ENCODE peak calls at places on chromosome X, in ten cellular contexts. One of them, this sample, is unnamed.
A peak's percentile ranks its signal among the peaks of the same experiment; 100 is the strongest.

GRCh38 chrX:101759000-101759399 is 99.3 kb upstream of the ARMCX2 start:
- DNase-seq in MG63: peak; percentile 4
- DNase-seq in endodermal cell: peak; percentile 85
- DNase-seq in right lobe of liver: no peak
- DNase-seq in uterus: peak; percentile 15
- DNase-seq in cardiac fibroblast: peak; percentile 52
- DNase-seq in sigmoid colon: no peak
- DNase-seq in OCI-LY7: peak; percentile 38
- DNase-seq in choroid plexus epithelial cell: peak; percentile 73
- DNase-seq in fibroblast of pulmonary artery: peak; percentile 49
- DNase-seq in this sample: no peak

GRCh38 chrX:138026211-138026610 is 460.3 kb downstream of the ZIC3 start:
- DNase-seq in MG63: no peak
- DNase-seq in endodermal cell: no peak
- DNase-seq in right lobe of liver: no peak
- DNase-seq in uterus: no peak
- DNase-seq in cardiac fibroblast: peak; percentile 0
- DNase-seq in sigmoid colon: no peak
- DNase-seq in OCI-LY7: peak; percentile 2
- DNase-seq in choroid plexus epithelial cell: peak; percentile 18
- DNase-seq in fibroblast of pulmonary artery: no peak
- DNase-seq in this sample: no peak

GRCh38 chrX:153411988-153412574 is 809 bp downstream of the ZFP92 start:
- DNase-seq in MG63: no peak
- DNase-seq in endodermal cell: no peak
- DNase-seq in right lobe of liver: no peak
- DNase-seq in uterus: no peak
- DNase-seq in cardiac fibroblast: no peak
- DNase-seq in sigmoid colon: no peak
- DNase-seq in OCI-LY7: peak; percentile 5
- DNase-seq in choroid plexus epithelial cell: no peak
- DNase-seq in fibroblast of pulmonary artery: no peak
- DNase-seq in this sample: no peak

GRCh38 chrX:56812515-56813105 is 83.6 kb downstream of the NBDY start:
- DNase-seq in MG63: no peak
- DNase-seq in endodermal cell: peak; percentile 20
- DNase-seq in right lobe of liver: no peak
- DNase-seq in uterus: no peak
- DNase-seq in cardiac fibroblast: peak; percentile 17
- DNase-seq in sigmoid colon: no peak
- DNase-seq in OCI-LY7: peak; percentile 14
- DNase-seq in choroid plexus epithelial cell: peak; percentile 32
- DNase-seq in fibroblast of pulmonary artery: no peak
- DNase-seq in this sample: no peak

GRCh38 chrX:56793533-56794320 is 64.7 kb downstream of the NBDY start:
- DNase-seq in MG63: no peak
- DNase-seq in endodermal cell: peak; percentile 26
- DNase-seq in right lobe of liver: peak; percentile 11
- DNase-seq in uterus: no peak
- DNase-seq in cardiac fibroblast: peak; percentile 32
- DNase-seq in sigmoid colon: peak; percentile 57
- DNase-seq in OCI-LY7: no peak
- DNase-seq in choroid plexus epithelial cell: no peak
- DNase-seq in fibroblast of pulmonary artery: no peak
- DNase-seq in this sample: no peak

GRCh38 chrX:68504237-68504636 is 5.4 kb downstream of the YIPF6 start:
- DNase-seq in MG63: peak; percentile 5
- DNase-seq in endodermal cell: no peak
- DNase-seq in right lobe of liver: no peak
- DNase-seq in uterus: no peak
- DNase-seq in cardiac fibroblast: peak; percentile 85
- DNase-seq in sigmoid colon: no peak
- DNase-seq in OCI-LY7: no peak
- DNase-seq in choroid plexus epithelial cell: peak; percentile 65
- DNase-seq in fibroblast of pulmonary artery: peak; percentile 66
- DNase-seq in this sample: peak; percentile 49

GRCh38 chrX:114390251-114390796 is 193.6 kb upstream of the HTR2C start:
- DNase-seq in MG63: no peak
- DNase-seq in endodermal cell: no peak
- DNase-seq in right lobe of liver: no peak
- DNase-seq in uterus: no peak
- DNase-seq in cardiac fibroblast: no peak
- DNase-seq in sigmoid colon: no peak
- DNase-seq in OCI-LY7: no peak
- DNase-seq in choroid plexus epithelial cell: no peak
- DNase-seq in fibroblast of pulmonary artery: no peak
- DNase-seq in this sample: no peak

GRCh38 chrX:56248492-56248891 is 16.3 kb downstream of the KLF8 start:
- DNase-seq in MG63: no peak
- DNase-seq in endodermal cell: peak; percentile 78
- DNase-seq in right lobe of liver: peak; percentile 50
- DNase-seq in uterus: peak; percentile 43
- DNase-seq in cardiac fibroblast: peak; percentile 58
- DNase-seq in sigmoid colon: peak; percentile 69
- DNase-seq in OCI-LY7: peak; percentile 34
- DNase-seq in choroid plexus epithelial cell: peak; percentile 58
- DNase-seq in fibroblast of pulmonary artery: peak; percentile 63
- DNase-seq in this sample: peak; percentile 1

GRCh38 chrX:87900320-87900908 is 382.8 kb downstream of the KLHL4 start:
- DNase-seq in MG63: peak; percentile 1
- DNase-seq in endodermal cell: no peak
- DNase-seq in right lobe of liver: no peak
- DNase-seq in uterus: no peak
- DNase-seq in cardiac fibroblast: peak; percentile 3
- DNase-seq in sigmoid colon: no peak
- DNase-seq in OCI-LY7: no peak
- DNase-seq in choroid plexus epithelial cell: no peak
- DNase-seq in fibroblast of pulmonary artery: no peak
- DNase-seq in this sample: no peak

DNA sequence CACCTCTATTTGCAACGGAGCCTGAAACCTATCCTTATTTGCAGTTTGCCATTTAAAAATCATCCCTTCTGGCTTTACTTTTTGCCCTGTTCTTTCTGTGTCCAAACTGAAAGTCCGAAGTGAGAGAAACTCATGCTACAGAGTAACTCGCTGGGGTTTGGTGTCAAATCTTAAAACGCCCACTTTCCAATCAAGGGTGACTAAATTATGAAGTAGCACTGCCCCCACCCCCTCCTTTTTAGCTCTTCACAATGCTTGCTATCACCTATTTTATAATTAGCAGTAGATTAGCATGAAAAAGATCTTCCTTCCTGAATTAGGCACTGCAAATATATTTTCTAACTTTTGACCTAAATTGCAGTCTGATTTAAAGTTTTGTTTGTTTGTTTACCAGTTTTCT is 52.5 kb downstream of the VGLL1 start:
- DNase-seq in MG63: no peak
- DNase-seq in endodermal cell: no peak
- DNase-seq in right lobe of liver: no peak
- DNase-seq in uterus: no peak
- DNase-seq in cardiac fibroblast: no peak
- DNase-seq in sigmoid colon: no peak
- DNase-seq in OCI-LY7: no peak
- DNase-seq in choroid plexus epithelial cell: no peak
- DNase-seq in fibroblast of pulmonary artery: no peak
- DNase-seq in this sample: no peak
- H3K4me3 ChIP-seq in MG63: no peak overlapping the region
- H3K4me3 ChIP-seq in endodermal cell: no peak overlapping the region
- H3K4me3 ChIP-seq in right lobe of liver: no peak overlapping the region
- H3K4me3 ChIP-seq in uterus: no peak overlapping the region
- H3K4me3 ChIP-seq in cardiac fibroblast: no peak overlapping the region
- H3K4me3 ChIP-seq in sigmoid colon: no peak overlapping the region
- H3K4me3 ChIP-seq in OCI-LY7: no peak overlapping the region
- H3K4me3 ChIP-seq in choroid plexus epithelial cell: no peak overlapping the region
- H3K4me3 ChIP-seq in fibroblast of pulmonary artery: no peak overlapping the region
- H3K4me3 ChIP-seq in this sample: no peak overlapping the region

GRCh38 chrX:111411591-111412371 is at the start of gene DCX:
- DNase-seq in MG63: no peak
- DNase-seq in endodermal cell: peak; percentile 61
- DNase-seq in right lobe of liver: no peak
- DNase-seq in uterus: no peak
- DNase-seq in cardiac fibroblast: no peak
- DNase-seq in sigmoid colon: no peak
- DNase-seq in OCI-LY7: no peak
- DNase-seq in choroid plexus epithelial cell: no peak
- DNase-seq in fibroblast of pulmonary artery: no peak
- DNase-seq in this sample: no peak
- H3K4me3 ChIP-seq in MG63: no peak within 1 kb of the TSS
- H3K4me3 ChIP-seq in endodermal cell: no peak within 1 kb of the TSS
- H3K4me3 ChIP-seq in right lobe of liver: no peak within 1 kb of the TSS
- H3K4me3 ChIP-seq in uterus: no peak within 1 kb of the TSS
- H3K4me3 ChIP-seq in cardiac fibroblast: no peak within 1 kb of the TSS
- H3K4me3 ChIP-seq in sigmoid colon: no peak within 1 kb of the TSS
- H3K4me3 ChIP-seq in OCI-LY7: no peak within 1 kb of the TSS
- H3K4me3 ChIP-seq in choroid plexus epithelial cell: no peak within 1 kb of the TSS
- H3K4me3 ChIP-seq in fibroblast of pulmonary artery: no peak within 1 kb of the TSS
- H3K4me3 ChIP-seq in this sample: no peak within 1 kb of the TSS

DNA sequence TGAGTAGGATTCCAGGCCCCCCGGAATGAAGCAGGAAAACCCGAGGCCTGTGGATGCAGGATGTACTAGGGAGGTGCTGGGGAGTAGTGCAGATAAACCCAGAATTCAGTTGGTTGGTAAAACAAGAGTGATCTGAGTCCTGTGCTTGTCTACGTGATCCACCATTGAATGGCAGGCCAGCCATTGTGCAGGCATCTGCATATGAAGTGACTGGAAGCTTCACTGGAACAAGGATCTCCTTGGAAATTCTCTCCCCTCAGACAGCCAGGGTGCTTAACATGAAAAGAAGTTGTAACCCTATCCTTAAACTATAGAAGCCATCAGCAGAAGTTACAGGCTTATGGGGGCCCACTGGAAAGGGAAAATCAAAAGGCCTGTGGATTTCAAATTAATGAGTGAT is 656 bp upstream of the GSPT2 start:
- DNase-seq in MG63: no peak
- DNase-seq in endodermal cell: peak; percentile 42
- DNase-seq in right lobe of liver: no peak
- DNase-seq in uterus: no peak
- DNase-seq in cardiac fibroblast: no peak
- DNase-seq in sigmoid colon: no peak
- DNase-seq in OCI-LY7: no peak
- DNase-seq in choroid plexus epithelial cell: no peak
- DNase-seq in fibroblast of pulmonary artery: no peak
- DNase-seq in this sample: no peak
- H3K4me3 ChIP-seq in MG63: peak overlapping the region; percentile 73
- H3K4me3 ChIP-seq in endodermal cell: peak overlapping the region; percentile 85
- H3K4me3 ChIP-seq in right lobe of liver: no peak overlapping the region
- H3K4me3 ChIP-seq in uterus: peak overlapping the region; percentile 60
- H3K4me3 ChIP-seq in cardiac fibroblast: no peak overlapping the region
- H3K4me3 ChIP-seq in sigmoid colon: no peak overlapping the region
- H3K4me3 ChIP-seq in OCI-LY7: peak overlapping the region; percentile 88
- H3K4me3 ChIP-seq in choroid plexus epithelial cell: no peak overlapping the region
- H3K4me3 ChIP-seq in fibroblast of pulmonary artery: peak overlapping the region; percentile 74
- H3K4me3 ChIP-seq in this sample: no peak overlapping the region

GRCh38 chrX:40729923-40730584 is 5.3 kb downstream of the MED14 start:
- DNase-seq in MG63: no peak
- DNase-seq in endodermal cell: no peak
- DNase-seq in right lobe of liver: no peak
- DNase-seq in uterus: no peak
- DNase-seq in cardiac fibroblast: no peak
- DNase-seq in sigmoid colon: no peak
- DNase-seq in OCI-LY7: no peak
- DNase-seq in choroid plexus epithelial cell: no peak
- DNase-seq in fibroblast of pulmonary artery: no peak
- DNase-seq in this sample: no peak
- H3K4me3 ChIP-seq in MG63: no peak overlapping the region
- H3K4me3 ChIP-seq in endodermal cell: no peak overlapping the region
- H3K4me3 ChIP-seq in right lobe of liver: no peak overlapping the region
- H3K4me3 ChIP-seq in uterus: no peak overlapping the region
- H3K4me3 ChIP-seq in cardiac fibroblast: no peak overlapping the region
- H3K4me3 ChIP-seq in sigmoid colon: no peak overlapping the region
- H3K4me3 ChIP-seq in OCI-LY7: no peak overlapping the region
- H3K4me3 ChIP-seq in choroid plexus epithelial cell: no peak overlapping the region
- H3K4me3 ChIP-seq in fibroblast of pulmonary artery: no peak overlapping the region
- H3K4me3 ChIP-seq in this sample: no peak overlapping the region

GRCh38 chrX:136780738-136781137 is at the start of gene ARHGEF6:
- DNase-seq in MG63: no peak
- DNase-seq in endodermal cell: no peak
- DNase-seq in right lobe of liver: no peak
- DNase-seq in uterus: no peak
- DNase-seq in cardiac fibroblast: peak; percentile 29
- DNase-seq in sigmoid colon: no peak
- DNase-seq in OCI-LY7: peak; percentile 74
- DNase-seq in choroid plexus epithelial cell: no peak
- DNase-seq in fibroblast of pulmonary artery: no peak
- DNase-seq in this sample: no peak
- H3K4me3 ChIP-seq in MG63: peak within 1 kb of the TSS; percentile 33
- H3K4me3 ChIP-seq in endodermal cell: no peak within 1 kb of the TSS
- H3K4me3 ChIP-seq in right lobe of liver: peak within 1 kb of the TSS; percentile 9
- H3K4me3 ChIP-seq in uterus: peak within 1 kb of the TSS; percentile 34
- H3K4me3 ChIP-seq in cardiac fibroblast: peak within 1 kb of the TSS; percentile 28
- H3K4me3 ChIP-seq in sigmoid colon: peak within 1 kb of the TSS; percentile 25
- H3K4me3 ChIP-seq in OCI-LY7: peak within 1 kb of the TSS; percentile 80
- H3K4me3 ChIP-seq in choroid plexus epithelial cell: no peak within 1 kb of the TSS
- H3K4me3 ChIP-seq in fibroblast of pulmonary artery: no peak within 1 kb of the TSS
- H3K4me3 ChIP-seq in this sample: peak within 1 kb of the TSS; percentile 29

GRCh38 chrX:21659320-21659719 is 1.2 kb upstream of the KLHL34 start:
- DNase-seq in MG63: no peak
- DNase-seq in endodermal cell: no peak
- DNase-seq in right lobe of liver: no peak
- DNase-seq in uterus: no peak
- DNase-seq in cardiac fibroblast: no peak
- DNase-seq in sigmoid colon: no peak
- DNase-seq in OCI-LY7: no peak
- DNase-seq in choroid plexus epithelial cell: no peak
- DNase-seq in fibroblast of pulmonary artery: no peak
- DNase-seq in this sample: no peak
- H3K4me3 ChIP-seq in MG63: no peak overlapping the region
- H3K4me3 ChIP-seq in endodermal cell: no peak overlapping the region
- H3K4me3 ChIP-seq in right lobe of liver: no peak overlapping the region
- H3K4me3 ChIP-seq in uterus: no peak overlapping the region
- H3K4me3 ChIP-seq in cardiac fibroblast: no peak overlapping the region
- H3K4me3 ChIP-seq in sigmoid colon: no peak overlapping the region
- H3K4me3 ChIP-seq in OCI-LY7: no peak overlapping the region
- H3K4me3 ChIP-seq in choroid plexus epithelial cell: no peak overlapping the region
- H3K4me3 ChIP-seq in fibroblast of pulmonary artery: no peak overlapping the region
- H3K4me3 ChIP-seq in this sample: no peak overlapping the region

DNA sequence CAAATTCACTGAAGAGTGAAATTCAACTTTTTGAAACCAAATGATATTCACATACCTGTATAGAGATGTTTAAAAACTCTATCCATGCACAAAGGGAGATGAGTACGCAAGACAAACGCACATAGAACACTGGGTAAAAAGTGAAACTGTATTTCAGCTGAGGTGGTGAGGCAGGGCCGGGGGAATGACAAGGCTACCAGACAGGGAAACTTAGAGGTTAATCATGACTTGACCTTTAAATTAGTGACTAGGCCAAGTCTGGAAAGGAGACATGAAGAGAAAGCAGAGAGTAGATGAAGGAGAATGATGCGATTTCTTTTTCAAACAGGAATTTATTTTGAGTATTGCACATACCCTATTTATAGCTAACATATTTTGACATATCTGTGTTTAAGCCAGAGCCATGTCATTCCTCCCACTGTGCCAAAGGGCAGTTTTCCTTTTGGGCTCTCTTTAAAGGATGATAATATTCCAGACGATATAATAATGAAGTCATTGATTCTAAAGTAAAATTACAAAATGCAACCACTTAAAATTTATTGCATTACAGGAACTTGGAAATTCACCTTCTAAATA is 49.4 kb downstream of the ARHGEF6 start:
- DNase-seq in MG63: peak; percentile 3
- DNase-seq in endodermal cell: no peak
- DNase-seq in right lobe of liver: no peak
- DNase-seq in uterus: no peak
- DNase-seq in cardiac fibroblast: peak; percentile 3
- DNase-seq in sigmoid colon: no peak
- DNase-seq in OCI-LY7: no peak
- DNase-seq in choroid plexus epithelial cell: no peak
- DNase-seq in fibroblast of pulmonary artery: no peak
- DNase-seq in this sample: no peak
- H3K4me3 ChIP-seq in MG63: no peak overlapping the region
- H3K4me3 ChIP-seq in endodermal cell: no peak overlapping the region
- H3K4me3 ChIP-seq in right lobe of liver: no peak overlapping the region
- H3K4me3 ChIP-seq in uterus: no peak overlapping the region
- H3K4me3 ChIP-seq in cardiac fibroblast: no peak overlapping the region
- H3K4me3 ChIP-seq in sigmoid colon: no peak overlapping the region
- H3K4me3 ChIP-seq in OCI-LY7: no peak overlapping the region
- H3K4me3 ChIP-seq in choroid plexus epithelial cell: no peak overlapping the region
- H3K4me3 ChIP-seq in fibroblast of pulmonary artery: no peak overlapping the region
- H3K4me3 ChIP-seq in this sample: no peak overlapping the region